ENCODE peak calls at places on chromosomes 13 and 19, in seven cellular contexts. S is T-helper 9 cell, Y is brain microvascular endothelial cell, I is C1 segment of cervical spinal cord, V is IMR-90, L is pulmonary artery endothelial cell, N is astrocyte of the spinal cord. O is an unnamed sample.

GRCh38 chr13:29994911-29995601 is 144.6 kb upstream of the UBL3 start:
- DNase-seq in S (no peak), I (no peak), V (no peak), Y (no peak), N (no peak), L (no peak), O (no peak)

GRCh38 chr13:101398920-101399319 is 17.4 kb downstream of the NALCN start:
- DNase-seq in L (no peak), I (no peak), Y (peak; percentile 85), S (no peak), V (peak; percentile 84), N (peak; percentile 86), O (no peak)

GRCh38 chr13:32019612-32020233 is 11.9 kb upstream of the FRY start:
- DNase-seq in L (peak; percentile 50), N (peak; percentile 76), S (no peak), V (peak; percentile 81), Y (peak; percentile 68), I (no peak), O (peak; percentile 9)

GRCh38 chr13:29502391-29503008 is 93.0 kb downstream of the SLC7A1 start:
- DNase-seq in L (no peak), I (no peak), Y (no peak), N (no peak), S (no peak), V (no peak), O (no peak)

GRCh38 chr13:51803018-51803417 is 945 bp downstream of the DHRS12 start:
- DNase-seq in S (no peak), L (no peak), V (no peak), N (no peak), Y (no peak), I (no peak), O (no peak)

GRCh38 chr13:90706631-90707030 is 640.9 kb upstream of the MIR17HG start:
- DNase-seq in Y (no peak), L (no peak), I (no peak), N (no peak), S (no peak), V (no peak), O (no peak)

GRCh38 chr19:58395220-58395978 is at the start of gene RNF225:
- DNase-seq in S (no peak), I (no peak), V (no peak), N (no peak), L (no peak), Y (no peak), O (no peak)

GRCh38 chr13:40672310-40673060 is 6.0 kb upstream of the FOXO1 start:
- DNase-seq in V (peak; percentile 70), Y (peak; percentile 73), N (peak; percentile 74), I (no peak), L (no peak), S (no peak), O (peak; percentile 24)

GRCh38 chr13:98320561-98321105 is 143.6 kb upstream of the RNF113B start:
- DNase-seq in N (no peak), V (no peak), Y (no peak), I (no peak), L (no peak), S (no peak), O (no peak)

GRCh38 chr19:14097532-14098151 is 7.1 kb upstream of the SAMD1 start:
- DNase-seq in V (no peak), N (no peak), L (no peak), Y (no peak), I (no peak), S (no peak), O (no peak)

GRCh38 chr13:110570886-110571285 is 9.4 kb upstream of the RAB20 start:
- DNase-seq in I (no peak), L (no peak), V (no peak), S (no peak), N (no peak), Y (no peak), O (no peak)

GRCh38 chr13:98834254-98834960 is 81.9 kb upstream of the SLC15A1 start:
- DNase-seq in N (no peak), Y (no peak), L (no peak), S (no peak), I (no peak), V (no peak), O (no peak)

GRCh38 chr13:110773480-110773879 is 60.0 kb downstream of the ING1 start:
- DNase-seq in V (no peak), N (no peak), L (no peak), I (no peak), S (no peak), Y (no peak), O (no peak)

GRCh38 chr13:47144782-47145181 is 247.9 kb upstream of the HTR2A start:
- DNase-seq in L (no peak), I (no peak), N (no peak), Y (no peak), V (no peak), S (no peak), O (no peak)